ENCODE peak calls at places on chromosomes 5 and 9, in four cellular contexts. One of them, this sample, is unnamed.

GRCh38 chr5:154222414-154222813 is 31.9 kb downstream of the GALNT10 start:
- DNase-seq in astrocyte of the spinal cord: no peak
- DNase-seq in NCI-H345: no peak
- DNase-seq in SIG-M5: no peak
- DNase-seq in this sample: no peak

GRCh38 chr5:91384671-91385430 is 1.7 kb upstream of the ARRDC3 start:
- DNase-seq in astrocyte of the spinal cord: peak
- DNase-seq in SIG-M5: peak
- DNase-seq in NCI-H345: peak
- DNase-seq in this sample: peak

GRCh38 chr9:111877420-111877819 is 19.2 kb upstream of the UGCG start:
- DNase-seq in SIG-M5: no peak
- DNase-seq in astrocyte of the spinal cord: no peak
- DNase-seq in NCI-H345: no peak
- DNase-seq in this sample: no peak

GRCh38 chr5:111411321-111411720 is 101.0 kb downstream of the STARD4 start:
- DNase-seq in SIG-M5: no peak
- DNase-seq in NCI-H345: no peak
- DNase-seq in astrocyte of the spinal cord: peak
- DNase-seq in this sample: no peak

GRCh38 chr5:56852228-56853000 is 37.1 kb downstream of the MAP3K1 start:
- DNase-seq in SIG-M5: no peak
- DNase-seq in astrocyte of the spinal cord: peak
- DNase-seq in NCI-H345: no peak
- DNase-seq in this sample: no peak

GRCh38 chr5:95284512-95285405 is at the start of gene MCTP1:
- DNase-seq in astrocyte of the spinal cord: peak
- DNase-seq in SIG-M5: no peak
- DNase-seq in NCI-H345: peak
- DNase-seq in this sample: peak

GRCh38 chr9:6073731-6074130 is 58.3 kb upstream of the RANBP6 start:
- DNase-seq in SIG-M5: no peak
- DNase-seq in NCI-H345: no peak
- DNase-seq in astrocyte of the spinal cord: no peak
- DNase-seq in this sample: no peak

GRCh38 chr5:173963107-173963506 is 25.9 kb upstream of the C5orf47 start:
- DNase-seq in SIG-M5: no peak
- DNase-seq in NCI-H345: peak
- DNase-seq in astrocyte of the spinal cord: peak
- DNase-seq in this sample: no peak

GRCh38 chr5:159051431-159052281 is 48.1 kb downstream of the EBF1 start:
- DNase-seq in NCI-H345: no peak
- DNase-seq in astrocyte of the spinal cord: no peak
- DNase-seq in SIG-M5: no peak
- DNase-seq in this sample: peak

GRCh38 chr5:166845044-166845443 is 1446.4 kb upstream of the WWC1 start:
- DNase-seq in astrocyte of the spinal cord: no peak
- DNase-seq in NCI-H345: no peak
- DNase-seq in SIG-M5: no peak
- DNase-seq in this sample: peak

GRCh38 chr5:142511318-142511717 is 174.6 kb downstream of the FGF1 start:
- DNase-seq in NCI-H345: no peak
- DNase-seq in astrocyte of the spinal cord: no peak
- DNase-seq in SIG-M5: no peak
- DNase-seq in this sample: no peak

GRCh38 chr9:18499987-18500386 is 26.0 kb downstream of the ADAMTSL1 start:
- DNase-seq in NCI-H345: no peak
- DNase-seq in astrocyte of the spinal cord: no peak
- DNase-seq in SIG-M5: no peak
- DNase-seq in this sample: no peak

GRCh38 chr9:110880123-110880522 is 158.1 kb downstream of the LPAR1 start:
- DNase-seq in NCI-H345: no peak
- DNase-seq in SIG-M5: no peak
- DNase-seq in astrocyte of the spinal cord: peak
- DNase-seq in this sample: no peak

GRCh38 chr9:108569624-108570023 is 286.2 kb downstream of the ACTL7B start:
- DNase-seq in NCI-H345: no peak
- DNase-seq in astrocyte of the spinal cord: peak
- DNase-seq in SIG-M5: no peak
- DNase-seq in this sample: no peak

GRCh38 chr5:127088226-127088625 is 14.9 kb upstream of the C5orf63 start:
- DNase-seq in astrocyte of the spinal cord: peak
- DNase-seq in NCI-H345: no peak
- DNase-seq in SIG-M5: no peak
- DNase-seq in this sample: no peak

GRCh38 chr9:121645003-121645402 is 6.4 kb upstream of the DAB2IP start:
- DNase-seq in NCI-H345: no peak
- DNase-seq in astrocyte of the spinal cord: no peak
- DNase-seq in SIG-M5: no peak
- DNase-seq in this sample: no peak

GRCh38 chr5:142053434-142054253 is 40.8 kb upstream of the GNPDA1 start:
- DNase-seq in SIG-M5: peak
- DNase-seq in NCI-H345: no peak
- DNase-seq in astrocyte of the spinal cord: peak
- DNase-seq in this sample: no peak

GRCh38 chr5:75337366-75338021 is 474 bp downstream of the HMGCR start:
- DNase-seq in SIG-M5: no peak
- DNase-seq in NCI-H345: no peak
- DNase-seq in astrocyte of the spinal cord: peak
- DNase-seq in this sample: peak

This sample was measured in iPS-NIHi11.